ENCODE peak calls at places on chromosome 9, in six cellular contexts. One of them, this sample, is unnamed.

GRCh38 chr9:93111001-93111370 is 15.0 kb downstream of the CARD19 start:
- DNase-seq in uterus: peak
- DNase-seq in adrenal gland: peak
- DNase-seq in cardiac muscle cell: no peak
- DNase-seq in skeletal muscle cell: no peak
- DNase-seq in pancreas: no peak
- DNase-seq in this sample: peak

GRCh38 chr9:113895526-113895925 is 19.4 kb downstream of the ZNF618 start:
- DNase-seq in uterus: no peak
- DNase-seq in adrenal gland: no peak
- DNase-seq in pancreas: no peak
- DNase-seq in cardiac muscle cell: peak
- DNase-seq in skeletal muscle cell: no peak
- DNase-seq in this sample: no peak

GRCh38 chr9:136729144-136729543 is 13.6 kb downstream of the LCN10 start:
- DNase-seq in pancreas: no peak
- DNase-seq in cardiac muscle cell: no peak
- DNase-seq in skeletal muscle cell: no peak
- DNase-seq in uterus: no peak
- DNase-seq in adrenal gland: no peak
- DNase-seq in this sample: peak

GRCh38 chr9:35856882-35857281 is 13.3 kb downstream of the OR13J1 start:
- DNase-seq in adrenal gland: no peak
- DNase-seq in skeletal muscle cell: no peak
- DNase-seq in uterus: no peak
- DNase-seq in cardiac muscle cell: no peak
- DNase-seq in pancreas: no peak
- DNase-seq in this sample: no peak

GRCh38 chr9:88659126-88659525 is 124.1 kb downstream of the NXNL2 start:
- DNase-seq in skeletal muscle cell: no peak
- DNase-seq in pancreas: no peak
- DNase-seq in cardiac muscle cell: no peak
- DNase-seq in uterus: no peak
- DNase-seq in adrenal gland: no peak
- DNase-seq in this sample: no peak

GRCh38 chr9:35923927-35924763 is 14.9 kb downstream of the SPAAR start:
- DNase-seq in cardiac muscle cell: peak
- DNase-seq in pancreas: no peak
- DNase-seq in uterus: peak
- DNase-seq in adrenal gland: peak
- DNase-seq in skeletal muscle cell: peak
- DNase-seq in this sample: no peak

GRCh38 chr9:129748249-129748648 is 4.6 kb downstream of the PTGES start:
- DNase-seq in pancreas: no peak
- DNase-seq in skeletal muscle cell: no peak
- DNase-seq in uterus: no peak
- DNase-seq in adrenal gland: no peak
- DNase-seq in cardiac muscle cell: no peak
- DNase-seq in this sample: no peak

GRCh38 chr9:79660615-79661014 is 88.8 kb downstream of the TLE4 start:
- DNase-seq in uterus: no peak
- DNase-seq in cardiac muscle cell: no peak
- DNase-seq in adrenal gland: no peak
- DNase-seq in skeletal muscle cell: no peak
- DNase-seq in pancreas: no peak
- DNase-seq in this sample: no peak

GRCh38 chr9:123003467-123003866 is 30.0 kb upstream of the GPR21 start:
- DNase-seq in adrenal gland: no peak
- DNase-seq in cardiac muscle cell: peak
- DNase-seq in pancreas: no peak
- DNase-seq in uterus: no peak
- DNase-seq in skeletal muscle cell: no peak
- DNase-seq in this sample: no peak

GRCh38 chr9:76403352-76403751 is 9.1 kb upstream of the RFK start:
- DNase-seq in cardiac muscle cell: peak
- DNase-seq in uterus: no peak
- DNase-seq in pancreas: no peak
- DNase-seq in adrenal gland: peak
- DNase-seq in skeletal muscle cell: peak
- DNase-seq in this sample: no peak

GRCh38 chr9:137309368-137310189 is 7.5 kb upstream of the NRARP start:
- DNase-seq in cardiac muscle cell: no peak
- DNase-seq in uterus: no peak
- DNase-seq in skeletal muscle cell: no peak
- DNase-seq in pancreas: peak
- DNase-seq in adrenal gland: no peak
- DNase-seq in this sample: no peak

GRCh38 chr9:84583866-84584265 is 85.7 kb upstream of the NTRK2 start:
- DNase-seq in skeletal muscle cell: no peak
- DNase-seq in cardiac muscle cell: no peak
- DNase-seq in pancreas: no peak
- DNase-seq in adrenal gland: no peak
- DNase-seq in uterus: no peak
- DNase-seq in this sample: no peak

GRCh38 chr9:86407022-86407421 is 52.8 kb upstream of the TUT7 start:
- DNase-seq in uterus: peak
- DNase-seq in pancreas: peak
- DNase-seq in skeletal muscle cell: peak
- DNase-seq in adrenal gland: peak
- DNase-seq in cardiac muscle cell: peak
- DNase-seq in this sample: no peak

GRCh38 chr9:136372561-136373299 is 739 bp downstream of the CARD9 start:
- DNase-seq in pancreas: peak
- DNase-seq in uterus: no peak
- DNase-seq in skeletal muscle cell: peak
- DNase-seq in cardiac muscle cell: peak
- DNase-seq in adrenal gland: peak
- DNase-seq in this sample: no peak

GRCh38 chr9:134025606-134026541 is 593 bp downstream of the BRD3OS start:
- DNase-seq in pancreas: no peak
- DNase-seq in cardiac muscle cell: peak
- DNase-seq in skeletal muscle cell: no peak
- DNase-seq in adrenal gland: peak
- DNase-seq in uterus: peak
- DNase-seq in this sample: peak

This sample was measured in tibial artery.